ENCODE peak calls at places on chromosomes 7 and 10, in six cellular contexts. One of them, this sample, is unnamed.

GRCh38 chr7:44062180-44062902 is 3.0 kb downstream of the PGAM2 start:
- DNase-seq in OCI-LY7: no peak
- DNase-seq in neural progenitor cell: no peak
- DNase-seq in CD14-positive monocyte: peak
- DNase-seq in AG09319: no peak
- DNase-seq in uterus: no peak
- DNase-seq in this sample: no peak

GRCh38 chr7:144632724-144633123 is 203.1 kb downstream of the TPK1 start:
- DNase-seq in uterus: no peak
- DNase-seq in neural progenitor cell: no peak
- DNase-seq in AG09319: no peak
- DNase-seq in OCI-LY7: no peak
- DNase-seq in CD14-positive monocyte: no peak
- DNase-seq in this sample: no peak

GRCh38 chr7:29146888-29147609 is 712 bp upstream of the CPVL start:
- DNase-seq in CD14-positive monocyte: no peak
- DNase-seq in OCI-LY7: no peak
- DNase-seq in uterus: peak
- DNase-seq in AG09319: no peak
- DNase-seq in neural progenitor cell: peak
- DNase-seq in this sample: no peak

GRCh38 chr7:41134242-41134872 is 568.5 kb downstream of the INHBA start:
- DNase-seq in neural progenitor cell: no peak
- DNase-seq in CD14-positive monocyte: no peak
- DNase-seq in OCI-LY7: peak
- DNase-seq in AG09319: no peak
- DNase-seq in uterus: no peak
- DNase-seq in this sample: no peak

GRCh38 chr7:3722396-3722846 is 421.4 kb downstream of the SDK1 start:
- DNase-seq in AG09319: no peak
- DNase-seq in neural progenitor cell: peak
- DNase-seq in OCI-LY7: peak
- DNase-seq in CD14-positive monocyte: no peak
- DNase-seq in uterus: no peak
- DNase-seq in this sample: peak

GRCh38 chr10:71860243-71861029 is 9.4 kb upstream of the PSAP start:
- DNase-seq in AG09319: peak
- DNase-seq in CD14-positive monocyte: peak
- DNase-seq in neural progenitor cell: peak
- DNase-seq in uterus: peak
- DNase-seq in OCI-LY7: peak
- DNase-seq in this sample: peak

GRCh38 chr10:43374194-43374593 is 2.8 kb downstream of the FXYD4 start:
- DNase-seq in uterus: no peak
- DNase-seq in neural progenitor cell: no peak
- DNase-seq in CD14-positive monocyte: no peak
- DNase-seq in OCI-LY7: no peak
- DNase-seq in AG09319: no peak
- DNase-seq in this sample: no peak

GRCh38 chr10:47351899-47352815 is 4.0 kb downstream of the RBP3 start:
- DNase-seq in CD14-positive monocyte: peak
- DNase-seq in neural progenitor cell: no peak
- DNase-seq in uterus: no peak
- DNase-seq in AG09319: no peak
- DNase-seq in OCI-LY7: no peak
- DNase-seq in this sample: no peak

GRCh38 chr7:132279718-132280117 is 296.6 kb downstream of the PLXNA4 start:
- DNase-seq in AG09319: no peak
- DNase-seq in OCI-LY7: no peak
- DNase-seq in CD14-positive monocyte: no peak
- DNase-seq in uterus: no peak
- DNase-seq in neural progenitor cell: no peak
- DNase-seq in this sample: no peak

GRCh38 chr7:31251441-31251840 is 89.1 kb downstream of the NEUROD6 start:
- DNase-seq in CD14-positive monocyte: no peak
- DNase-seq in AG09319: no peak
- DNase-seq in OCI-LY7: no peak
- DNase-seq in uterus: no peak
- DNase-seq in neural progenitor cell: peak
- DNase-seq in this sample: no peak

GRCh38 chr7:136049818-136050461 is 72.8 kb upstream of the MTPN start:
- DNase-seq in CD14-positive monocyte: no peak
- DNase-seq in uterus: no peak
- DNase-seq in neural progenitor cell: no peak
- DNase-seq in AG09319: no peak
- DNase-seq in OCI-LY7: no peak
- DNase-seq in this sample: no peak

GRCh38 chr7:139566736-139567646 is 43.5 kb downstream of the CLEC2L start:
- DNase-seq in OCI-LY7: no peak
- DNase-seq in CD14-positive monocyte: no peak
- DNase-seq in neural progenitor cell: no peak
- DNase-seq in AG09319: no peak
- DNase-seq in uterus: no peak
- DNase-seq in this sample: no peak

GRCh38 chr7:56003749-56004148 is 39.4 kb downstream of the NIPSNAP2 start:
- DNase-seq in OCI-LY7: no peak
- DNase-seq in uterus: no peak
- DNase-seq in neural progenitor cell: no peak
- DNase-seq in AG09319: no peak
- DNase-seq in CD14-positive monocyte: no peak
- DNase-seq in this sample: no peak

GRCh38 chr7:151836191-151836926 is 40.6 kb downstream of the PRKAG2 start:
- DNase-seq in uterus: no peak
- DNase-seq in OCI-LY7: no peak
- DNase-seq in AG09319: no peak
- DNase-seq in neural progenitor cell: no peak
- DNase-seq in CD14-positive monocyte: no peak
- DNase-seq in this sample: no peak

GRCh38 chr7:2261611-2262010 is 19.6 kb downstream of the NUDT1 start:
- DNase-seq in OCI-LY7: peak
- DNase-seq in AG09319: no peak
- DNase-seq in neural progenitor cell: no peak
- DNase-seq in uterus: no peak
- DNase-seq in CD14-positive monocyte: no peak
- DNase-seq in this sample: no peak

GRCh38 chr10:24215193-24215592 is 6.3 kb downstream of the KIAA1217 start:
- DNase-seq in uterus: no peak
- DNase-seq in CD14-positive monocyte: no peak
- DNase-seq in neural progenitor cell: no peak
- DNase-seq in AG09319: no peak
- DNase-seq in OCI-LY7: no peak
- DNase-seq in this sample: no peak

GRCh38 chr7:94003446-94004023 is 620 bp downstream of the BET1 start:
- DNase-seq in AG09319: no peak
- DNase-seq in CD14-positive monocyte: no peak
- DNase-seq in OCI-LY7: no peak
- DNase-seq in neural progenitor cell: peak
- DNase-seq in uterus: no peak
- DNase-seq in this sample: no peak

GRCh38 chr10:59181668-59182067 is 5.2 kb downstream of the PHYHIPL start:
- DNase-seq in AG09319: peak
- DNase-seq in uterus: no peak
- DNase-seq in CD14-positive monocyte: no peak
- DNase-seq in neural progenitor cell: peak
- DNase-seq in OCI-LY7: peak
- DNase-seq in this sample: no peak

GRCh38 chr10:5873515-5873995 is 16.1 kb downstream of the ANKRD16 start:
- DNase-seq in neural progenitor cell: peak
- DNase-seq in uterus: peak
- DNase-seq in OCI-LY7: peak
- DNase-seq in CD14-positive monocyte: no peak
- DNase-seq in AG09319: peak
- DNase-seq in this sample: peak

GRCh38 chr7:366171-366916 is 76.4 kb downstream of the FOXL3 start:
- DNase-seq in OCI-LY7: no peak
- DNase-seq in neural progenitor cell: no peak
- DNase-seq in uterus: no peak
- DNase-seq in AG09319: no peak
- DNase-seq in CD14-positive monocyte: peak
- DNase-seq in this sample: peak

GRCh38 chr10:69567920-69568319 is 5.3 kb downstream of the NEUROG3 start:
- DNase-seq in AG09319: peak
- DNase-seq in uterus: no peak
- DNase-seq in neural progenitor cell: peak
- DNase-seq in CD14-positive monocyte: no peak
- DNase-seq in OCI-LY7: no peak
- DNase-seq in this sample: no peak

GRCh38 chr7:90896458-90896857 is 300.3 kb downstream of the CDK14 start:
- DNase-seq in OCI-LY7: no peak
- DNase-seq in CD14-positive monocyte: no peak
- DNase-seq in neural progenitor cell: no peak
- DNase-seq in uterus: no peak
- DNase-seq in AG09319: no peak
- DNase-seq in this sample: no peak

GRCh38 chr10:112650588-112651030 is 203.6 kb downstream of the VTI1A start:
- DNase-seq in CD14-positive monocyte: no peak
- DNase-seq in OCI-LY7: no peak
- DNase-seq in neural progenitor cell: no peak
- DNase-seq in AG09319: no peak
- DNase-seq in uterus: no peak
- DNase-seq in this sample: no peak

GRCh38 chr10:120981601-120982381 is 130.6 kb downstream of the WDR11 start:
- DNase-seq in neural progenitor cell: peak
- DNase-seq in OCI-LY7: no peak
- DNase-seq in AG09319: no peak
- DNase-seq in CD14-positive monocyte: no peak
- DNase-seq in uterus: no peak
- DNase-seq in this sample: no peak

GRCh38 chr7:13115157-13115772 is 427.8 kb downstream of the ARL4A start:
- DNase-seq in AG09319: no peak
- DNase-seq in OCI-LY7: no peak
- DNase-seq in uterus: no peak
- DNase-seq in CD14-positive monocyte: no peak
- DNase-seq in neural progenitor cell: peak
- DNase-seq in this sample: no peak

GRCh38 chr10:17888189-17888588 is 63.5 kb upstream of the SLC39A12 start:
- DNase-seq in OCI-LY7: no peak
- DNase-seq in CD14-positive monocyte: no peak
- DNase-seq in uterus: no peak
- DNase-seq in neural progenitor cell: no peak
- DNase-seq in AG09319: no peak
- DNase-seq in this sample: no peak

GRCh38 chr10:62815373-62816111 is 624 bp downstream of the EGR2 start:
- DNase-seq in neural progenitor cell: peak
- DNase-seq in OCI-LY7: no peak
- DNase-seq in uterus: no peak
- DNase-seq in AG09319: no peak
- DNase-seq in CD14-positive monocyte: no peak
- DNase-seq in this sample: peak

GRCh38 chr10:21032587-21033319 is 135.6 kb upstream of the NEBL start:
- DNase-seq in CD14-positive monocyte: no peak
- DNase-seq in OCI-LY7: no peak
- DNase-seq in uterus: no peak
- DNase-seq in neural progenitor cell: no peak
- DNase-seq in AG09319: no peak
- DNase-seq in this sample: no peak
- TF ChIP-seq CTCF in CD14-positive monocyte: no peak
- TF ChIP-seq CTCF in OCI-LY7: no peak
- TF ChIP-seq CTCF in uterus: no peak
- TF ChIP-seq CTCF in neural progenitor cell: no peak
- TF ChIP-seq CTCF in AG09319: no peak
- TF ChIP-seq CTCF in this sample: no peak

GRCh38 chr7:82729172-82730030 is 285.8 kb upstream of the CACNA2D1 start:
- DNase-seq in OCI-LY7: peak
- DNase-seq in AG09319: peak
- DNase-seq in uterus: no peak
- DNase-seq in CD14-positive monocyte: no peak
- DNase-seq in neural progenitor cell: peak
- DNase-seq in this sample: no peak
- TF ChIP-seq CTCF in OCI-LY7: peak
- TF ChIP-seq CTCF in AG09319: peak
- TF ChIP-seq CTCF in uterus: no peak
- TF ChIP-seq CTCF in CD14-positive monocyte: no peak
- TF ChIP-seq CTCF in neural progenitor cell: peak
- TF ChIP-seq CTCF in this sample: peak

DNA sequence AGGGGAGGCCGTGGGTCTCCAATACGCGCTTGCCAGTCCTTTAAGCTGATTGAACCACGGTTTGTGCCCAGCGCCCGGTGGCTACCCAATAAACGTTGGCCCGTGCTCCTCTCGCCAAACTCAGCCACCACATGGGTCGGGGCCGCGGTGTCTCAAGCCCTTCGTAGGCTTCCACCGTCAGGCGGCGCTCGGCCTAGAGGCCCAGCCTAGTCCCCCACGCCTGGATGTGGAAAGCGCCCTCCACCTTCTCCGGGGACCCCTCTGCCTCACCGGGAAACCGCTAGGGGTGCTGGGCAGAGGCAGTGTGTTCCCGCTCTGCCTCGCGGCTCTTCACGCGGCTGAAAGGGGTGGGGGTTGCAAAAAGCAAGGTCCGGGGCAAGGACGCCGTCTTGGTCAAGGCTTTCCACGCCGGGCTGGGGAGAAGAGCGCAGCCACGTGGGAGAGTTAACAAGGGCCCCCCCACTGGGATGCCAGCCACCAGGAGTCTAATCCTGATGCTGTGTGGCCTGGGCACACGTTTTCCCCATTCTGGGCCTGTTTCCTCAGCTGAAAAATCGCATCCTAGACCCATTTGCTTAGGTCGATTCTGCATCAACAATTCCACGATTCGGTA is 29.8 kb downstream of the LEP start:
- DNase-seq in uterus: no peak
- DNase-seq in AG09319: no peak
- DNase-seq in OCI-LY7: no peak
- DNase-seq in CD14-positive monocyte: no peak
- DNase-seq in neural progenitor cell: no peak
- DNase-seq in this sample: no peak
- TF ChIP-seq CTCF in uterus: no peak
- TF ChIP-seq CTCF in AG09319: peak
- TF ChIP-seq CTCF in OCI-LY7: no peak
- TF ChIP-seq CTCF in CD14-positive monocyte: no peak
- TF ChIP-seq CTCF in neural progenitor cell: no peak
- TF ChIP-seq CTCF in this sample: no peak

DNA sequence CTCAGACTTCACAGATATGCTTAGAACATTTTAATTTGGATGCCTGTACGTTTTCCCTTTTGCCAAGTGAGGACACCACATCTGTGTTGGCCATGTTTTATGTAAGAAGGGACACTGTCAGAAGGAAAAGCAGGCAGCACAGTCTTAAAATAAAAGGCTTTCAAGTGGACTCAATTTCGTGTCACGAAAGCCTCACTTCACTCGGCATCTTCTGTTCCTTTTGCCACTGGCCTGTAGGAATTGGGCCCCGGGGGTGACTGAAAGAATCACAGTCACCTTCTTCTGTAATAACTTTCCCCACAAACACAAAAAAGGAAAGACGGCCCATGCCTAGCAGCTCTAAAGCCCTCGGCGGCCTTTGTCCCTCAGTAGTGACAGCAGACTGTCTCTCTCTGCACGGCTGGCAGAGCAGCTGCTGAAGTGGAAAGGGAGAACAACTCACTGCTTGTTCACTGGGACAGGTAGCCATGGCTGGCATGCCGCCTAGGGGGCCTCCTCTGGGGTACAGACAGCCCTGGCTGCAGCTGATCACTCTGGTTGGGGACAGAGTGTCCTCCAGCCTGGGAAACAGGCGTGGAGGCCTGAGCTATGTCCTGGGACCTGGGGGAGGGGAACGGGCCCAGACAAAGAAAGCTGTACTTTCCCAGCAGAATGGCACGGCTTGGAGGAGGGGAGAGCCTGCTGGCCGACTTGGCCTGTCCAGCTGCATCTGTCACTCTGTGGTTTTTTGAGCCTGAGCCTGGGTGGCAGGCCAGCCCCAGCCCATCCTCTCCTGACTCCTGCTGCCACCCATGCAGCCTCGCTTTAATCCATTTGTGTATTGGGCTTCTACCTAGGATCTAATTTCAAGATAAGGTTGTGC is 4.4 kb downstream of the RASSF4 start:
- DNase-seq in OCI-LY7: peak
- DNase-seq in uterus: no peak
- DNase-seq in CD14-positive monocyte: no peak
- DNase-seq in AG09319: no peak
- DNase-seq in neural progenitor cell: peak
- DNase-seq in this sample: peak
- TF ChIP-seq CTCF in OCI-LY7: no peak
- TF ChIP-seq CTCF in uterus: no peak
- TF ChIP-seq CTCF in CD14-positive monocyte: no peak
- TF ChIP-seq CTCF in AG09319: no peak
- TF ChIP-seq CTCF in neural progenitor cell: no peak
- TF ChIP-seq CTCF in this sample: peak